ENCODE peak calls at places on chromosomes 5 and 9, in four cellular contexts. C is IMR-90, F is endodermal cell, Z is HFF-Myc. R is an unnamed sample.

GRCh38 chr9:75612754-75613153 is 277.7 kb upstream of the PCSK5 start:
- DNase-seq in C (no peak), F (no peak), Z (no peak), R (no peak)

GRCh38 chr9:88773119-88773518 is 218.1 kb upstream of the S1PR3 start:
- DNase-seq in C (no peak), F (no peak), Z (no peak), R (no peak)

GRCh38 chr9:133119461-133120342 is 1.3 kb downstream of the RALGDS start:
- DNase-seq in C (peak), F (no peak), Z (no peak), R (no peak)

GRCh38 chr9:87868635-87869034 is 14.0 kb upstream of the SPATA31E1 start:
- DNase-seq in C (no peak), F (peak), Z (no peak), R (no peak)

GRCh38 chr9:23557691-23558090 is 268.3 kb downstream of the ELAVL2 start:
- DNase-seq in C (no peak), F (no peak), Z (no peak), R (no peak)

GRCh38 chr9:84940294-84940693 is 270.8 kb downstream of the NTRK2 start:
- DNase-seq in C (no peak), F (no peak), Z (no peak), R (no peak)

GRCh38 chr5:7754997-7755596 is 95.8 kb downstream of the CFAP90 start:
- DNase-seq in C (peak), F (peak), Z (peak), R (no peak)

GRCh38 chr5:141402553-141403328 is at the start of gene PCDHGA9:
- DNase-seq in C (peak), F (peak), Z (no peak), R (no peak)

GRCh38 chr9:121318631-121319393 is 50.9 kb downstream of the GSN start:
- DNase-seq in C (no peak), F (peak), Z (no peak), R (no peak)

GRCh38 chr9:87401681-87402080 is 96.0 kb upstream of the DAPK1 start:
- DNase-seq in C (no peak), F (no peak), Z (no peak), R (no peak)

GRCh38 chr5:535781-536698 is 11.8 kb upstream of the SLC9A3 start:
- DNase-seq in C (no peak), F (no peak), Z (no peak), R (no peak)

GRCh38 chr9:89474939-89475338 is 23.0 kb downstream of the SEMA4D start:
- DNase-seq in C (no peak), F (no peak), Z (no peak), R (no peak)

GRCh38 chr5:57824047-57824446 is 341.4 kb upstream of the ACTBL2 start:
- DNase-seq in C (peak), F (no peak), Z (no peak), R (peak)

GRCh38 chr9:96009690-96010477 is 134.4 kb downstream of the ERCC6L2 start:
- DNase-seq in C (no peak), F (no peak), Z (no peak), R (no peak)

GRCh38 chr9:127949827-127950512 is 12.3 kb upstream of the DPM2 start:
- DNase-seq in C (no peak), F (no peak), Z (no peak), R (no peak)

GRCh38 chr9:131712151-131712716 is 27.6 kb downstream of the RAPGEF1 start:
- DNase-seq in C (no peak), F (no peak), Z (no peak), R (no peak)

GRCh38 chr5:171390883-171391677 is 3.4 kb downstream of the NPM1 start:
- DNase-seq in C (no peak), F (no peak), Z (no peak), R (no peak)

GRCh38 chr9:95225016-95225745 is 92.3 kb downstream of the FANCC start:
- DNase-seq in C (peak), F (no peak), Z (peak), R (no peak)

GRCh38 chr9:121650220-121651013 is 1.0 kb upstream of the DAB2IP start:
- DNase-seq in C (peak), F (peak), Z (peak), R (no peak)

GRCh38 chr5:56513141-56513540 is 280.0 kb upstream of the ANKRD55 start:
- DNase-seq in C (no peak), F (no peak), Z (no peak), R (no peak)

GRCh38 chr5:77952811-77953210 is 176.7 kb upstream of the TBCA start:
- DNase-seq in C (peak), F (no peak), Z (no peak), R (no peak)

GRCh38 chr9:75185585-75186170 is 97.4 kb downstream of the OSTF1 start:
- DNase-seq in C (no peak), F (peak), Z (no peak), R (no peak)

GRCh38 chr5:59893436-59894227 is at the start of gene PDE4D:
- DNase-seq in C (peak), F (peak), Z (peak), R (no peak)

GRCh38 chr9:127199001-127199791 is 65.4 kb upstream of the GARNL3 start:
- DNase-seq in C (peak), F (peak), Z (peak), R (no peak)

GRCh38 chr9:36928670-36929349 is 105.3 kb downstream of the PAX5 start:
- DNase-seq in C (peak), F (no peak), Z (peak), R (no peak)

GRCh38 chr5:171357843-171358242 is 29.8 kb upstream of the NPM1 start:
- DNase-seq in C (no peak), F (no peak), Z (no peak), R (no peak)

GRCh38 chr9:129720181-129720864 is 32.5 kb downstream of the PTGES start:
- DNase-seq in C (no peak), F (peak), Z (no peak), R (no peak)

GRCh38 chr5:126360467-126360866 is 62.7 kb upstream of the GRAMD2B start:
- DNase-seq in C (no peak), F (no peak), Z (no peak), R (no peak)

GRCh38 chr9:136686534-136686793 is 793 bp downstream of the AGPAT2 start:
- DNase-seq in C (no peak), F (no peak), Z (no peak), R (no peak)

GRCh38 chr9:15187589-15187988 is 119.4 kb downstream of the TTC39B start:
- DNase-seq in C (no peak), F (no peak), Z (no peak), R (no peak)

GRCh38 chr5:68484307-68485068 is 268.9 kb downstream of the PIK3R1 start:
- DNase-seq in C (peak), F (no peak), Z (peak), R (peak)

GRCh38 chr9:9556865-9557803 is 1055.7 kb downstream of the PTPRD start:
- DNase-seq in C (no peak), F (peak), Z (no peak), R (no peak)

GRCh38 chr5:112862085-112862484 is 998 bp downstream of the SRP19 start:
- DNase-seq in C (no peak), F (peak), Z (no peak), R (no peak)

GRCh38 chr5:73030995-73031394 is 75.2 kb downstream of the FCHO2 start:
- DNase-seq in C (peak), F (peak), Z (peak), R (peak)

GRCh38 chr9:69121155-69122085 is 52.7 kb upstream of the TJP2 start:
- DNase-seq in C (peak), F (peak), Z (no peak), R (no peak)

GRCh38 chr9:37669232-37669631 is 18.5 kb downstream of the FRMPD1 start:
- DNase-seq in C (no peak), F (peak), Z (no peak), R (no peak)

GRCh38 chr9:134358968-134359319 is 32.7 kb downstream of the RXRA start:
- DNase-seq in C (no peak), F (no peak), Z (no peak), R (no peak)

GRCh38 chr9:128704356-128704670 is 2.0 kb downstream of the PKN3 start:
- DNase-seq in C (no peak), F (peak), Z (no peak), R (no peak)

GRCh38 chr5:59709833-59710232 is 183.7 kb downstream of the PDE4D start:
- DNase-seq in C (peak), F (peak), Z (peak), R (peak)

DNA sequence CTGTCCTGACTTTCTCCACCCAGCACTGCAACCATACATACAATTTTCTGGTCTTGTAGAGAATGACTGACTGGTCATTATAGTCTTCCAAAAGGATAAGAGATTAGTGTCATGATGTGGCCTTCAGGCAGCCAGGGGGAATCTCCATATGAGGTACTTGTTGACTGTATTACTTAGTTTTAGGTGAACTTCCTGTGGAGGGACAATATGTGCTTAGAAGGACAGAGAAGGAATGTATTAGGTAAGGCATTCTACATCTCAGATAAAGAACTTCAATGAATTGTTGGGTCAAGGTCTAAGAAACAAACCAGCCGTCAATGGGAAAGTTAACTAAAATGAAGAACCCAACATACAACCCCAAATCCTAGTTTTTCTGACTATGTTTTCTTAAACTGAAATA is 98.5 kb upstream of the CDKN2B start:
- DNase-seq in C (no peak), F (peak), Z (no peak), R (no peak)
- H3K4me3 ChIP-seq in C (no peak), F (no peak), Z (no peak), R (no peak)

DNA sequence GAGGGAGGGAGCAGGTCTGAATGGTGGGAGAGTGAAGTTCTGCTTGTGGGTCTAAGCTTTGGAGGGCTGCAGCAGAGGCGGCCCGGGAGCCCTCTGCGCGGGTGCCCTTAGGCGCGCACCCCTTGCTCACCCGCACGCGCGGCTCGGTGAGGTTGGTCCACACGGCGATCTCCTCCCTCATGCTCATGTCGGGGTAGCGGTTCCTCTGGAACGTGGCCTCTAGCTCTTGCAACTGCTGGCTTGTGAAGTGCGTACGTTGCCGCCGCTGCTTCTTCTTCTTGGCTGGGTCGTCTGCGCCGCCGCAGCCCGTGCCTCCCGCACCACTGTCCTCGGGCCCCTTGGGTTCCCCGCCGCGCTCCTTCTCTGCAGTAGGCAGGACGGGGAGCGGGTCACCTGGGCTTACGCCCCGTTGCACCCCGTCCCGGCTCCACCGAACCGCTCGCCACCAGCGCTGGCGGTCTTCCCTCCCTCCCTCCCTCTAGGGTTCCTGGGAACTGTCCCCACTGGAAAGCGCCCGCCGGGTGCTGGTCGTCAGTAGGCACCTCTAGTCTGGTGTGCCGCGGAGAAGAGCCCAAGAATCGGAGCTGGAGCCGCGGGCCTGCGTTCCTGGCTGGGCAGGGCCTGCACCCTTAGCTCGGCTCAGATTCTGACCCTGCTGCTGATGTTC is 2.7 kb downstream of the PITX1 start:
- DNase-seq in C (peak), F (peak), Z (no peak), R (no peak)
- H3K4me3 ChIP-seq in C (peak), F (peak), Z (peak), R (peak)

GRCh38 chr9:21972361-21972760 is 21.8 kb downstream of the CDKN2A start:
- DNase-seq in C (no peak), F (no peak), Z (no peak), R (no peak)

GRCh38 chr9:21976334-21976875 is 17.8 kb downstream of the CDKN2A start:
- DNase-seq in C (no peak), F (no peak), Z (no peak), R (no peak)

GRCh38 chr9:21974542-21975409 is 19.4 kb downstream of the CDKN2A start:
- DNase-seq in C (peak), F (peak), Z (no peak), R (no peak)

GRCh38 chr9:21970800-21971620 is 23.2 kb downstream of the CDKN2A start:
- DNase-seq in C (no peak), F (peak), Z (no peak), R (no peak)

GRCh38 chr9:21974230-21974541 is 20.0 kb downstream of the CDKN2A start:
- DNase-seq in C (no peak), F (no peak), Z (no peak), R (no peak)
- H3K4me3 ChIP-seq in C (peak), F (peak), Z (peak), R (peak)

GRCh38 chr5:5343581-5343980 is 78.9 kb upstream of the ICE1 start:
- DNase-seq in C (no peak), F (peak), Z (no peak), R (no peak)
- H3K4me3 ChIP-seq in C (no peak), F (no peak), Z (no peak), R (no peak)

GRCh38 chr9:113988385-113988784 is 89.7 kb downstream of the AMBP start:
- DNase-seq in C (no peak), F (no peak), Z (no peak), R (no peak)

GRCh38 chr9:113987526-113987925 is 90.6 kb downstream of the AMBP start:
- DNase-seq in C (no peak), F (no peak), Z (no peak), R (no peak)

GRCh38 chr9:113984639-113985380 is 93.3 kb downstream of the AMBP start:
- DNase-seq in C (no peak), F (no peak), Z (no peak), R (no peak)

GRCh38 chr9:113985968-113986585 is 92.0 kb downstream of the AMBP start:
- DNase-seq in C (peak), F (no peak), Z (no peak), R (no peak)

DNA sequence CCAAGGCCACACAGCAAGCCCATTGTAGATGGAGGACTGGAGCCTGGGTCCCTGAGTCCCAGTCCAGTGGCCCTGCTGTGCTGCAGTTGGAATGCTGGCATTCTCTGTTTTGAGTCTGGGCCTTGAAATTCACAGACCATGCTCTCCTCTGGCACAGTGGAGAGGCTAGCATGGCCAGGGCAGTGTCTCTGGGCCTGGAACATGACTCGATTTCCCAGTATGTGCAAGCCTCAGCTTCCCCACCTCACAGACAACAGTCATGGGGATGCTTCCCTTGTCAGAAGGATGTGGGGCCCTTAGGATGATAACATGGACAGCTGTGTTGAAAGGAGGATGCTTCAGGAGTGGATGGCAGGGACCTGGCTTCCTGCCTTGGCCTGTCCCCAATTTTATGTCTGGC is 91.2 kb downstream of the AMBP start:
- DNase-seq in C (no peak), F (no peak), Z (no peak), R (no peak)
- H3K4me3 ChIP-seq in C (no peak), F (no peak), Z (no peak), R (no peak)

GRCh38 chr9:124281934-124282351 is 24.2 kb downstream of the NEK6 start:
- DNase-seq in C (no peak), F (no peak), Z (no peak), R (no peak)
- H3K4me3 ChIP-seq in C (no peak), F (no peak), Z (no peak), R (no peak)

GRCh38 chr9:122832194-122832593 is 3.8 kb upstream of the PDCL start:
- DNase-seq in C (no peak), F (no peak), Z (no peak), R (no peak)

GRCh38 chr9:122837266-122837850 is 9.0 kb upstream of the PDCL start:
- DNase-seq in C (no peak), F (no peak), Z (no peak), R (no peak)

DNA sequence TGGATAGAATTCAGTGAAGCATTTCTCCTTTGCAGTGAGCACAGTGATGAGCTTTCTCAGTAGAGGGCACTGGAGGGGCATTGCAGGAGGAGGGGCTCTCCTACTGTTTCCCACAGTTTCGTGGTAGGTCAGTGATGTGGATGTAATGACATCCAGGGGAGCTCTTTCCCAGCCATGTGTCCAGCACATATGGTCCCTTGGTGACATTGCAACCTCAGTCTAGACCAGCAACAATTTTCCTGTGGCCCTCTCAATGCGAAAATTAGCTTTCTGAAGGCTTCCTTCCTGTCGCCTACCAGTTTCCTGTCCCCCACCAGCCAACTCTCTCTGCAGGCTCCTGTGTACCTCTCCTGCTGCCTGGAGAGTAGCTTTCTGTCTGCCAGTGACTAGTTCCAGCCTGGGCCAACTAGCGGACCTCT is 6.9 kb upstream of the PDCL start:
- DNase-seq in C (no peak), F (peak), Z (no peak), R (no peak)
- H3K4me3 ChIP-seq in C (no peak), F (no peak), Z (no peak), R (no peak)

DNA sequence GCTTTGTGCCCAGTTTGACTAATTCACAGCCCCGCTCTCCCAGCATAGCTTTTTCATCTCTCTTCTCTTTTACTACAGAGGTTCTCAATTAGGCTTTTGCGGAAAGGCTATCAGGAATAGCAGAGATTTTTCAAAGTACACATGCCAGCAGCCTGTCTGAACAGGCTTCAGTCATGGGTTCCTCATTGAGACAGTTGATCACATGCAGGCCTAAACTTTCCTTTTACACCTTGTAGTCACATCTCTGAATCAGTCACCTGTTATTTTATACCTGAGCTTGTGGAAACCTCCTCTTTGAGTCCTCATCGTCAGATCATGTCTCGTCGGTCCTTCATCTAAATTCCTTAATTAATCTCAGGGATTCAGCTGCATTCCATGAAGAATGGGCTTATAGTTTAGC is 140.7 kb downstream of the NPR3 start:
- DNase-seq in C (no peak), F (no peak), Z (no peak), R (no peak)
- H3K4me3 ChIP-seq in C (no peak), F (no peak), Z (no peak), R (no peak)

DNA sequence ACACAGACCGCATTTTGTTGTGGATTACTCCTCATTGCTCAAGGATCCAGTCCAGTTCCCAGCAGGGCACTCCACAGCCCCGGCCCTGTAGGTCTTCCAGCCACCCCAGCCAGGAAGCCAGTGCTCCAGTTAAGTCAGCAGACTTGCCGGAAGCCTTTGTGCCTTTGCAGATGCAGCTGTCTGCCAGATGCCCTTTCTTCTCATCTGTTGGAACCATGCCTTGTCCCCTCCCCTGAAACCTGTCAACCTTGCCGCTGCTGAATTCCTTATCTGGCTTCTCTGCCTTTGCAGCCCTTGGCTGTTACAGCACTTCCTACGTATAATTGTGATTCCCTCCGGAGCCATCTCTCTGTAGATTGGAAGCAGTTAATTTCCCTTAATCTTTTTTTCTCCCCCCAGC is 28.4 kb downstream of the PSAT1 start:
- DNase-seq in C (peak), F (no peak), Z (peak), R (no peak)
- H3K4me3 ChIP-seq in C (no peak), F (no peak), Z (no peak), R (no peak)